ENCODE peak calls at places on chromosomes 5 and 9, in ten cellular contexts. V, E, J, A, L, Z, Y, Q, O and C are unnamed samples.

GRCh38 chr9:98971168-98971914 is 27.6 kb downstream of the COL15A1 start:
- DNase-seq in V (peak), E (peak), J (peak), A (no peak), L (peak), Z (no peak), Y (no peak), Q (no peak), O (peak), C (no peak)

GRCh38 chr5:176405656-176406435 is 10.5 kb downstream of the CLTB start:
- DNase-seq in V (no peak), E (no peak), J (no peak), A (peak), L (no peak), Z (no peak), Y (no peak), Q (peak), O (no peak), C (peak)

GRCh38 chr5:180540050-180540694 is 46.0 kb downstream of the CNOT6 start:
- DNase-seq in V (no peak), E (no peak), J (no peak), A (no peak), L (no peak), Z (no peak), Y (no peak), Q (no peak), O (no peak), C (no peak)

GRCh38 chr5:181151146-181151545 is 3.8 kb downstream of the OR2V2 start:
- DNase-seq in V (no peak), E (no peak), J (no peak), A (no peak), L (peak), Z (no peak), Y (no peak), Q (no peak), O (no peak), C (no peak)

GRCh38 chr5:56610093-56610698 is 205.2 kb upstream of the MAP3K1 start:
- DNase-seq in V (no peak), E (no peak), J (no peak), A (no peak), L (no peak), Z (no peak), Y (no peak), Q (no peak), O (no peak), C (no peak)

GRCh38 chr5:9546973-9547947 is 1.4 kb upstream of the SEMA5A start:
- DNase-seq in V (peak), E (peak), J (peak), A (peak), L (peak), Z (peak), Y (peak), Q (peak), O (no peak), C (no peak)

GRCh38 chr9:9352877-9353481 is 1259.8 kb downstream of the PTPRD start:
- DNase-seq in V (peak), E (no peak), J (peak), A (no peak), L (peak), Z (peak), Y (no peak), Q (peak), O (no peak), C (no peak)

GRCh38 chr9:114287001-114287762 is 35.7 kb upstream of the ORM1 start:
- DNase-seq in V (no peak), E (no peak), J (no peak), A (peak), L (no peak), Z (no peak), Y (peak), Q (no peak), O (no peak), C (peak)

GRCh38 chr9:137459147-137459600 is at the start of gene NSMF:
- DNase-seq in V (peak), E (peak), J (peak), A (peak), L (peak), Z (peak), Y (peak), Q (peak), O (peak), C (peak)

GRCh38 chr5:107322936-107323335 is 347.8 kb downstream of the EFNA5 start:
- DNase-seq in V (no peak), E (no peak), J (no peak), A (no peak), L (peak), Z (no peak), Y (no peak), Q (no peak), O (no peak), C (no peak)

GRCh38 chr5:96709152-96709821 is 47.1 kb downstream of the CAST start:
- DNase-seq in V (peak), E (peak), J (no peak), A (no peak), L (peak), Z (no peak), Y (no peak), Q (no peak), O (peak), C (no peak)

GRCh38 chr5:30446456-30446855 is 747.0 kb upstream of the CDH6 start:
- DNase-seq in V (no peak), E (no peak), J (no peak), A (no peak), L (no peak), Z (no peak), Y (no peak), Q (no peak), O (no peak), C (no peak)

DNA sequence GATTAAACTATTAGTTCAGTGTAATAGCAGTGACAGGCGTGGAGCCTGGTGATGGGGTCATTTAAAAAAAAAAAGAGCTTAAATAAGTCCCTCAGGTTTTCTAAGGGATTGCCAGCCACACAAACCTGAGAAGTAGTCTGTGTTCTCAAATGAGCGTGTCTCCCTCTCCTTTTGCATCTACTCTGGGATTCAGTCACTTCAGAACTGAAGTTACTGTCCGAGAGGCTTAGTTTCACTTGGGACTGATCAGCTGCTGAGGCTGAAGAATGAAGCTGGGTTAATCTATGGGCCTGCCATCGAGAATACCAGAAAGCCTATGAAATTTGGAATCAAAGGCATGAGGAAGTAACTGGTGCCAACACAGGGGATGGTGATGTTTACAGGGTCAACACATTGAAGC is 310.1 kb downstream of the ADAMTS6 start:
- DNase-seq in V (no peak), E (no peak), J (no peak), A (no peak), L (no peak), Z (no peak), Y (no peak), Q (no peak), O (no peak), C (no peak)
- TF ChIP-seq CTCF in V (no peak), E (no peak), J (no peak), A (no peak), L (no peak), Z (no peak), Y (no peak), Q (no peak), O (no peak), C (no peak)

GRCh38 chr9:135773677-135774238 is 71.8 kb downstream of the KCNT1 start:
- DNase-seq in V (no peak), E (no peak), J (no peak), A (no peak), L (no peak), Z (no peak), Y (no peak), Q (no peak), O (no peak), C (no peak)
- TF ChIP-seq CTCF in V (no peak), E (no peak), J (no peak), A (no peak), L (no peak), Z (no peak), Y (no peak), Q (no peak), O (no peak), C (no peak)

DNA sequence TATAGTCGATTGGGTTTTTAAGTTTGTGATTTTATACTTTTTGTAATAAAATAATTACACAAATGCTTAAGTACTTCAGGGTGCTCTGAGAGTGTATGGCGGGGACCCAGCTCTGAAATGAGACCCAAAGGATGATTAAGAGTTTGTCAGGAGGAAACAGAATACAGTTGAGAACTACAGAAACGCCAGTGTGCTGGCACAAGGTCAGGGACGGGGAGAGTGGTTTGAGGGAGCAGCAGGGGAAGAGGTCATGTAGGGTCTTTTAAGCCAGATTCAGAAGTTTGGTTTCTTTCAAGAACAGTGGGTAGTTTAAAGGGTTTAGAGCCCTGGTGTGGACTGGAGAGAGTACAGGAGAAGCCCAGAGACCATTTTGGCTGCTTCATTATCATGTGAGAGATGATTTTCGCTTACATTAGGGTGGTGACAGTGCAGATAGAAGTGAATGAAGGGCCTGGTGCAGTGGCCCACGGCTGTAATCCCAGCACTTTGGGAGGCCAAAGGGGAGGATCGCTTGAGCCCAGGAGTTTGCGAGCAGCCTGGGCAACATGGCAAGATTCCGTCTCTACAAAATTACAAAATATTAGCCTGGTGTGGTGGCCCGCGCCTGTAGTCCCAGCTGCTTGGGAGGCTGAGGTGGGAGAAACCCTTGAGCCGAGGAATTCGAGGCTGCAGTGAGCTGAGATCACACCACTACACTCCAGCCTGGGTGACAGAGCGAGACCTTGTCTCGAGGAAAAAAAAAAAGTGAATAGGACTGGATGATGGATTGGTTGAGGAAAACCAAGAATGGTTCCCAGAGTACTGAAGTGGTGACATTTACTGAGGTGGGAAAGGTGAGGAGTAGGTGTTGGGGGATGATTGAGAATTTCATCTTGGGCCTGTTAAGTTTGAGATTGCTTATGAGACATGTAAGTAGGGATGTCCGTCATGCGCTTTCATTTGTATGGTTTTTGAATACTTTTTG is 1.4 kb upstream of the ETF1 start:
- DNase-seq in V (peak), E (no peak), J (no peak), A (no peak), L (peak), Z (peak), Y (no peak), Q (no peak), O (peak), C (no peak)
- TF ChIP-seq CTCF in V (no peak), E (no peak), J (no peak), A (no peak), L (no peak), Z (no peak), Y (no peak), Q (no peak), O (no peak), C (no peak)

DNA sequence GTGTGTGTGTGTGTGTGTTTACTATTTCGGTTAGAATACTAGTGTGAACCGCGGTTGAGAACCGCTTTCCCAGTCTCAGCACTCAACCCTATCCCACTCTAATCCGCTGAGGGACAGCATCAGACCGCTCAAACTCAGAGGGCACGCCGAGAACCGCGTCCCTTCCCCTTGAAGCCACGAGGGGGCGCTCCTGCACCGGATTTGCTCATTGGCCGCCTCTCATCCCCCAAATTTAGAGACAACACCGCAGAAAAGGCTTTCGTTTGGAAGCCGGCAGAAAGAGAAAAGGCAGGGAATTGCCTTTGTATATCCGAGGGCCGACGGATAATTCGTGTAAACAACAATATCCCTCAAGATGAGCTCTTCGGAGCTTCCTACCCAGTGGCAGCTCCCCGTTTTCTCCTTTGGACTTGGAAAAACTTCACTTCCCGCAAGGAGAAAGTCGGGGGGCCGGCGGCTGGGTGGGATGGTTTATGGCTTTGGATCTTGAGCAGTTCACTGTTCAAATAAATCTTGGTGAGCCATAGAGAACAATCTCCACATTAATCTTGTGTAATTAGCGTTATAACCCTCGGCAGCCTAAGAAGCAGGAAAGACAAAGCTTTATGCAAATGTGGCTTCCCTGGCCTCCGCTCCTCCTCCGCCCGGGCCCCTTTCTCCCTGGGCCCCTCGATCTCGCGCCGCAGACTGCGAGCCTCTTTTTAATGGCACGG is 296.7 kb downstream of the PARP8 start:
- DNase-seq in V (peak), E (peak), J (peak), A (peak), L (peak), Z (peak), Y (peak), Q (peak), O (peak), C (peak)
- TF ChIP-seq CTCF in V (peak), E (peak), J (peak), A (peak), L (peak), Z (peak), Y (peak), Q (peak), O (peak), C (peak)

DNA sequence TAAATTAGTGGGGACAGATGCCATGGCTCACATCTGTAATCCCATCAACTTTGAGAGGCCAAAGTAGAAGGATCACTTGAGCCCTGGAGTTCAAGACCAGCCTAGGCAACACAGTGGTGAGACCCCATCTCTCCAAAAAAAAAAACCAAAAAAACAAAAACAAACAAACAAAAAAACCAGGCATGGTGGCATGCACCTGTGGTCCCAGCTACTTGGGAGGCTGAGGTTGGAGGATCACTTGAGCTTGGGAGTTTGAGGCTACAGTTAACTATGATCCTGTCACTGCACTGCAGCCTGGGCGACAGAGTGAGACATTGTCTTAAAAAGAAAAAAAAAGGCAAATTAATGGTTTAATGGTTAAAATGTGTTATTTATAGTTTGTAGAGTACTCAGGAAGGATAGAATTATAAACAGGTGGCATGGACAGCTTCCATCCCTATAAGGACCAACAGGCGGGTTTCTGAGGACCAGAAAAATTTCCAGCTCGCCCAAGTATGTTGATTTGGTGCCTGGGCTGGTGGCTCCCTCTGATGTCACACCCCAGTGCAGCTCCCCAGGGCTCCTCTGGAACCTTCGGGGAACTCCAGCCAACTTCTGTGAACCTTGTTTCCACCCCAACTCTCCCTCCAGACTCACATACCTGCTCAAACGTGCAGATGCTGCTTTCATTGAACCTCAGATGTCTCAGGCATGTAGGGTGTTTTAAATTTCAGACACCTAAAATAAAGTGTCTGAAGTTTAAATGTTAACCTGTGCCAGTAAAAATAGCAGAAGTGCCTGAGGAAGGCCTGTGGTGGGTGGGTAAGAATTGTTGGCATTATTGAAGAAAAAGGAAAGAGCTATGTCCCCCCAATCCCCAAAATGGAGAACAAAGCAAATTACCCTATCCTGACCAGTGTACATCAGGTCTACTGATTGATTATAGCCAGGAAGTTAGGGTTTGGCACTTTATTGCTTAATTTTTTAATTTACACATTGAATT is 69.0 kb downstream of the TRIO start:
- DNase-seq in V (no peak), E (no peak), J (no peak), A (no peak), L (no peak), Z (no peak), Y (peak), Q (no peak), O (no peak), C (no peak)
- TF ChIP-seq CTCF in V (no peak), E (no peak), J (no peak), A (no peak), L (no peak), Z (no peak), Y (no peak), Q (no peak), O (no peak), C (no peak)

DNA sequence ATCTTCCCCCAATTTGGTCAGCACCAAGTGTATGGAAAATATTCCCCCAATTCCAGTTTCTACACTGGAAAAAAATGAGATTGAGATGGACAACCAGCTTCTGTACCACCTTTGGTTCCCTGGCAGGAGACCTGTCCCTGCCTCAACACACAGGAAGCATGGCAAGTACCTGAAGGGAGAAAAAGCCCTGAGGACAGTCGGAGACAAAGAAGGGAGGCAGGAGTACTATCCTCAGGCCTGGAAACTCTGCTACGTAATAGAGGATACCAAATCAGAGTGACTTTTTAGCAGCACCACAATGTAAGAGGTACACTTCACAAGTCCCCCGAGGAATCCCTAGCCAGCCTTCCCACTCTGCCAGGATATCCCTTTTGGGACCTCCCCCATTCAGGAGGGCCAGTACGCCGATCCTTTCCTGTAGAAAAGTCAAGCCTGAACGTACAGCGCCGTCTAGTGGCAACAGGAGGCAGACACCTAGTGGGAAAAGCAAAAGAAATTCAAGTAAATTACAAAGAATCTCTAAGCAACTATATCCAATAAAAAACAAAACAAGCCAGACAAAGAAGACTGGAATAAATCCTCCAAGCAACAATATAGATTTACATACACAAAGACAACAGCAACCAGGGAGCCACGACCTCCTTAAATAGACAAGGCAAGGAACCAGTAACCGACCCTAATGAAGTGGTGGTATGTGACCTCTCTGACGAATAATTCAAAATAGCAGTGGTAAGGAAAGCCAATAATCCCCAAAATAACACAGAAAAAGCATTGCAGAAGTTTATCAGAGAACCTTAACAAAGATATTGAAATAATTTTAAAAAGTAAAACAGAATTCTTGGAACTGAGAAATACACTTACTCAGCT is 63.3 kb upstream of the SLCO6A1 start:
- DNase-seq in V (peak), E (no peak), J (no peak), A (peak), L (peak), Z (peak), Y (no peak), Q (peak), O (no peak), C (no peak)
- TF ChIP-seq CTCF in V (peak), E (peak), J (peak), A (peak), L (peak), Z (peak), Y (peak), Q (peak), O (peak), C (peak)

GRCh38 chr5:25393957-25394356 is 749.2 kb upstream of the CDH10 start:
- DNase-seq in V (no peak), E (no peak), J (no peak), A (no peak), L (no peak), Z (no peak), Y (no peak), Q (no peak), O (no peak), C (no peak)

GRCh38 chr5:25387949-25388348 is 743.2 kb upstream of the CDH10 start:
- DNase-seq in V (no peak), E (no peak), J (no peak), A (no peak), L (no peak), Z (no peak), Y (no peak), Q (no peak), O (no peak), C (no peak)

GRCh38 chr5:25393321-25393720 is 748.5 kb upstream of the CDH10 start:
- DNase-seq in V (no peak), E (no peak), J (no peak), A (no peak), L (no peak), Z (no peak), Y (no peak), Q (no peak), O (no peak), C (no peak)
- TF ChIP-seq CTCF in V (no peak), E (no peak), J (no peak), A (no peak), L (no peak), Z (no peak), Y (no peak), Q (no peak), O (no peak), C (no peak)